ENCODE peak calls at places on chromosome 3, in five cellular contexts. One of them, this sample, is unnamed.
A peak's percentile ranks its signal among the peaks of the same experiment; 100 is the strongest.

GRCh38 chr3:60877188-60877587 is 374.1 kb downstream of the FHIT start:
- DNase-seq in cardiac fibroblast: no peak
- DNase-seq in mammary epithelial cell: no peak
- DNase-seq in esophagus muscularis mucosa: no peak
- DNase-seq in transverse colon: no peak
- DNase-seq in this sample: no peak

GRCh38 chr3:377158-377561 is 180.6 kb downstream of the CHL1 start:
- DNase-seq in cardiac fibroblast: peak; percentile 53
- DNase-seq in mammary epithelial cell: peak; percentile 26
- DNase-seq in esophagus muscularis mucosa: no peak
- DNase-seq in transverse colon: no peak
- DNase-seq in this sample: peak; percentile 37

GRCh38 chr3:115385935-115386334 is 237.4 kb upstream of the GAP43 start:
- DNase-seq in cardiac fibroblast: no peak
- DNase-seq in mammary epithelial cell: no peak
- DNase-seq in esophagus muscularis mucosa: no peak
- DNase-seq in transverse colon: no peak
- DNase-seq in this sample: no peak

GRCh38 chr3:186587183-186587582 is 16.7 kb downstream of the DNAJB11 start:
- DNase-seq in cardiac fibroblast: no peak
- DNase-seq in mammary epithelial cell: no peak
- DNase-seq in esophagus muscularis mucosa: no peak
- DNase-seq in transverse colon: no peak
- DNase-seq in this sample: no peak

GRCh38 chr3:147384210-147385058 is 21.9 kb downstream of the ZIC4 start:
- DNase-seq in cardiac fibroblast: no peak
- DNase-seq in mammary epithelial cell: no peak
- DNase-seq in esophagus muscularis mucosa: no peak
- DNase-seq in transverse colon: no peak
- DNase-seq in this sample: no peak

GRCh38 chr3:104628185-104628789 is 738.4 kb upstream of the ALCAM start:
- DNase-seq in cardiac fibroblast: peak; percentile 82
- DNase-seq in mammary epithelial cell: peak; percentile 55
- DNase-seq in esophagus muscularis mucosa: no peak
- DNase-seq in transverse colon: no peak
- DNase-seq in this sample: peak; percentile 73

GRCh38 chr3:190064112-190064511 is 56.6 kb downstream of the P3H2 start:
- DNase-seq in cardiac fibroblast: peak; percentile 92
- DNase-seq in mammary epithelial cell: peak; percentile 83
- DNase-seq in esophagus muscularis mucosa: no peak
- DNase-seq in transverse colon: peak; percentile 11
- DNase-seq in this sample: peak; percentile 93

GRCh38 chr3:55766753-55767152 is 279.6 kb upstream of the WNT5A start:
- DNase-seq in cardiac fibroblast: no peak
- DNase-seq in mammary epithelial cell: no peak
- DNase-seq in esophagus muscularis mucosa: no peak
- DNase-seq in transverse colon: no peak
- DNase-seq in this sample: no peak

GRCh38 chr3:9703736-9704342 is at the start of gene CPNE9:
- DNase-seq in cardiac fibroblast: no peak
- DNase-seq in mammary epithelial cell: no peak
- DNase-seq in esophagus muscularis mucosa: no peak
- DNase-seq in transverse colon: no peak
- DNase-seq in this sample: no peak

DNA sequence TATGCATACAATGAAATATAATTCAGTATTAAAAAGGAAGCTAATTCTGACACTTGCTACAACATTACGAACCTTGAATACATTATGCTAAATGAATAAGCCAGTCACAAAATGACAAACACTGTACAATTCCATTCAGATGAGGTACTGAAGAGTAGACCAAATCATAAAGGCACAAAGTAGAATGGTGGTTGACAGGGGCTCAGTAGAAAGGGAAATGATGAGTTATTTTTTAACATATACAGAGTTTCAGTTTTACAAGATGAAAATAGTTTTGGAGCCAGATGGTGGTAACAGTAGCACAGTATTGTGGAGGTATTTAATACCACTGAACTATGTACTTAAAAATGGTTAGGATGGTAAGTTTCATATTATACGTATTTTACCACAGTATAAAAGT is 254.6 kb upstream of the RBMS3 start:
- DNase-seq in cardiac fibroblast: no peak
- DNase-seq in mammary epithelial cell: no peak
- DNase-seq in esophagus muscularis mucosa: no peak
- DNase-seq in transverse colon: no peak
- DNase-seq in this sample: no peak
- TF ChIP-seq CTCF in cardiac fibroblast: no peak
- TF ChIP-seq CTCF in mammary epithelial cell: no peak
- TF ChIP-seq CTCF in esophagus muscularis mucosa: no peak
- TF ChIP-seq CTCF in transverse colon: no peak
- TF ChIP-seq CTCF in this sample: no peak

DNA sequence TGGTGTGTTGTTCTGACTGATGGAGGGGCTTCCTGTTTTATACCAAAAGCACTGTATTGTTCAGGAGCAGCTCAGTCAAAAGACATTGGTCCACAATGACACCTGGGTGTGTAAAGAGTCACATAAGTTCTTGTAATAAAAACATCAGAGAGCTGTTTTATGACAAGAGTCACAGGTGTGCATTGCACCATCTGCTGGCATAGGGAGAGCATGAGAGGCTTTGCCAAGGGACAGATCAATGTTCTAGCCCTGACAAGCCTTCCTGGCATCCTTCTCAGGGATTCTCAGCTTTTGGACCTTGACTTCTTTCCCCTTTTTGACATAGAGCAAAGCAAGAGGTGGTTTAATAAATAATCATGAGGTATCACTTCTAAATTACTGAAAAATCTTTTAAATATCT is 20.5 kb downstream of the ARPP21 start:
- DNase-seq in cardiac fibroblast: no peak
- DNase-seq in mammary epithelial cell: peak; percentile 9
- DNase-seq in esophagus muscularis mucosa: no peak
- DNase-seq in transverse colon: peak; percentile 13
- DNase-seq in this sample: no peak
- TF ChIP-seq CTCF in cardiac fibroblast: peak; percentile 8
- TF ChIP-seq CTCF in mammary epithelial cell: peak; percentile 30
- TF ChIP-seq CTCF in esophagus muscularis mucosa: no peak
- TF ChIP-seq CTCF in transverse colon: no peak
- TF ChIP-seq CTCF in this sample: no peak

GRCh38 chr3:148951599-148952361 is 39.6 kb upstream of the GYG1 start:
- DNase-seq in cardiac fibroblast: peak; percentile 29
- DNase-seq in mammary epithelial cell: no peak
- DNase-seq in esophagus muscularis mucosa: no peak
- DNase-seq in transverse colon: no peak
- DNase-seq in this sample: no peak

GRCh38 chr3:148954981-148955380 is 36.4 kb upstream of the GYG1 start:
- DNase-seq in cardiac fibroblast: no peak
- DNase-seq in mammary epithelial cell: no peak
- DNase-seq in esophagus muscularis mucosa: no peak
- DNase-seq in transverse colon: no peak
- DNase-seq in this sample: no peak

GRCh38 chr3:148948913-148949657 is 42.3 kb upstream of the GYG1 start:
- DNase-seq in cardiac fibroblast: no peak
- DNase-seq in mammary epithelial cell: no peak
- DNase-seq in esophagus muscularis mucosa: no peak
- DNase-seq in transverse colon: no peak
- DNase-seq in this sample: no peak

GRCh38 chr3:148953094-148953493 is 38.2 kb upstream of the GYG1 start:
- DNase-seq in cardiac fibroblast: no peak
- DNase-seq in mammary epithelial cell: no peak
- DNase-seq in esophagus muscularis mucosa: no peak
- DNase-seq in transverse colon: no peak
- DNase-seq in this sample: no peak

DNA sequence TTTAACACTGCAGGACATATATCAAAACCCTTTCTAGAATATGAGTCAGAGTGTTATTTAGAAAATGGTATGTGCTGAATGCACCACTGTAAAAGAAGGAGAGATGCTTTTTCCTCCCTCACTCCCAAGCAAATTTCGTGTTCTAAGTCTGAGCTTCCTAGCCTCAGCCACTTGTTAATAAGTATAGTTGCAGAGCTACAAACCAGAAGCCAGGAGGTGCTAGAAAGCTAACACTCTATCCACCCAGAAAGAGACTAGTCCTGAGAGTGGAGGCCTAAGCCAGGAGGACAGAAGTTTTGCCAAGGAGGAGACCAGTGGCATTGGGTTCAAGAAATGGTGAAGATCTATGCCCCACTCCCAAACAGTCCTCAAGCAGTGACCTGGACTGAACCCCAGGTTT is 40.5 kb upstream of the GYG1 start:
- DNase-seq in cardiac fibroblast: peak; percentile 31
- DNase-seq in mammary epithelial cell: no peak
- DNase-seq in esophagus muscularis mucosa: no peak
- DNase-seq in transverse colon: no peak
- DNase-seq in this sample: no peak
- TF ChIP-seq CTCF in cardiac fibroblast: peak; percentile 44
- TF ChIP-seq CTCF in mammary epithelial cell: peak; percentile 25
- TF ChIP-seq CTCF in esophagus muscularis mucosa: no peak
- TF ChIP-seq CTCF in transverse colon: no peak
- TF ChIP-seq CTCF in this sample: peak; percentile 52

GRCh38 chr3:33441322-33441976 is 1.2 kb upstream of the UBP1 start:
- DNase-seq in cardiac fibroblast: no peak
- DNase-seq in mammary epithelial cell: no peak
- DNase-seq in esophagus muscularis mucosa: peak; percentile 93
- DNase-seq in transverse colon: peak; percentile 65
- DNase-seq in this sample: no peak
- TF ChIP-seq CTCF in cardiac fibroblast: no peak
- TF ChIP-seq CTCF in mammary epithelial cell: no peak
- TF ChIP-seq CTCF in esophagus muscularis mucosa: no peak
- TF ChIP-seq CTCF in transverse colon: no peak
- TF ChIP-seq CTCF in this sample: no peak

GRCh38 chr3:153422314-153422713 is 260.3 kb downstream of the RAP2B start:
- DNase-seq in cardiac fibroblast: no peak
- DNase-seq in mammary epithelial cell: no peak
- DNase-seq in esophagus muscularis mucosa: no peak
- DNase-seq in transverse colon: no peak
- DNase-seq in this sample: no peak
- TF ChIP-seq CTCF in cardiac fibroblast: no peak
- TF ChIP-seq CTCF in mammary epithelial cell: no peak
- TF ChIP-seq CTCF in esophagus muscularis mucosa: no peak
- TF ChIP-seq CTCF in transverse colon: no peak
- TF ChIP-seq CTCF in this sample: no peak

GRCh38 chr3:130242850-130243569 is 102.5 kb upstream of the COL6A5 start:
- DNase-seq in cardiac fibroblast: peak; percentile 7
- DNase-seq in mammary epithelial cell: peak; percentile 8
- DNase-seq in esophagus muscularis mucosa: no peak
- DNase-seq in transverse colon: no peak
- DNase-seq in this sample: no peak
- TF ChIP-seq CTCF in cardiac fibroblast: no peak
- TF ChIP-seq CTCF in mammary epithelial cell: no peak
- TF ChIP-seq CTCF in esophagus muscularis mucosa: no peak
- TF ChIP-seq CTCF in transverse colon: peak; percentile 19
- TF ChIP-seq CTCF in this sample: peak; percentile 52

GRCh38 chr3:195906865-195907729 is 1.3 kb downstream of the TNK2 start:
- DNase-seq in cardiac fibroblast: no peak
- DNase-seq in mammary epithelial cell: peak; percentile 66
- DNase-seq in esophagus muscularis mucosa: no peak
- DNase-seq in transverse colon: peak; percentile 65
- DNase-seq in this sample: no peak
- TF ChIP-seq CTCF in cardiac fibroblast: no peak
- TF ChIP-seq CTCF in mammary epithelial cell: no peak
- TF ChIP-seq CTCF in esophagus muscularis mucosa: no peak
- TF ChIP-seq CTCF in transverse colon: no peak
- TF ChIP-seq CTCF in this sample: no peak